ENCODE peak calls at places on chromosomes 4 and X, in six cellular contexts. S is PC-3, G is mesothelial cell of epicardium, V is right lobe of liver, R is endothelial cell, O is GM13976. B is an unnamed sample.

GRCh38 chr4:110619001-110619350 is 3.9 kb downstream of the PITX2 start:
- DNase-seq in S (no peak), G (no peak), V (no peak), R (no peak), O (no peak), B (no peak)

GRCh38 chr4:65391814-65392213 is 278.5 kb downstream of the EPHA5 start:
- DNase-seq in S (no peak), G (no peak), V (no peak), R (no peak), O (no peak), B (no peak)

GRCh38 chr4:175109933-175110332 is 191.8 kb downstream of the ADAM29 start:
- DNase-seq in S (no peak), G (no peak), V (no peak), R (no peak), O (no peak), B (no peak)

GRCh38 chr4:118898221-118898620 is 9.6 kb downstream of the SYNPO2 start:
- DNase-seq in S (no peak), G (no peak), V (no peak), R (no peak), O (no peak), B (no peak)

GRCh38 chr4:41540687-41541086 is 2.7 kb downstream of the LIMCH1 start:
- DNase-seq in S (no peak), G (no peak), V (no peak), R (no peak), O (no peak), B (no peak)

GRCh38 chr4:83180469-83180968 is 66.0 kb upstream of the PLAC8 start:
- DNase-seq in S (no peak), G (no peak), V (no peak), R (no peak), O (peak), B (no peak)

GRCh38 chr4:1249148-1249730 is 309 bp upstream of the CTBP1 start:
- DNase-seq in S (peak), G (peak), V (peak), R (peak), O (peak), B (peak)

GRCh38 chr4:55547918-55548317 is 1.2 kb upstream of the CLOCK start:
- DNase-seq in S (no peak), G (no peak), V (no peak), R (no peak), O (no peak), B (no peak)

GRCh38 chr4:92059615-92060014 is 244.2 kb upstream of the GRID2 start:
- DNase-seq in S (no peak), G (no peak), V (no peak), R (no peak), O (no peak), B (no peak)

GRCh38 chr4:113674733-113675132 is 86.8 kb downstream of the CAMK2D start:
- DNase-seq in S (no peak), G (no peak), V (no peak), R (no peak), O (no peak), B (no peak)

GRCh38 chr4:2688281-2688680 is 67.9 kb downstream of the TNIP2 start:
- DNase-seq in S (no peak), G (no peak), V (no peak), R (no peak), O (no peak), B (no peak)

GRCh38 chr4:150033109-150033508 is 45.1 kb upstream of the DCLK2 start:
- DNase-seq in S (no peak), G (no peak), V (no peak), R (no peak), O (no peak), B (no peak)

GRCh38 chr4:8333726-8334460 is 64.3 kb downstream of the HTRA3 start:
- DNase-seq in S (no peak), G (peak), V (peak), R (no peak), O (no peak), B (no peak)

GRCh38 chr4:98997176-98997575 is 1.7 kb downstream of the METAP1 start:
- DNase-seq in S (no peak), G (no peak), V (no peak), R (no peak), O (no peak), B (no peak)

GRCh38 chrX:53318766-53319353 is 37.5 kb upstream of the IQSEC2 start:
- DNase-seq in S (no peak), G (no peak), V (no peak), R (no peak), O (no peak), B (no peak)

GRCh38 chrX:39112143-39112542 is 310.9 kb downstream of the MID1IP1 start:
- DNase-seq in S (peak), G (no peak), V (no peak), R (no peak), O (no peak), B (no peak)
- TF ChIP-seq CTCF in S (no peak), G (no peak), V (no peak), R (no peak), O (no peak), B (no peak)

GRCh38 chrX:20204354-20204753 is 62.4 kb downstream of the RPS6KA3 start:
- DNase-seq in S (no peak), G (no peak), V (no peak), R (no peak), O (no peak), B (no peak)

GRCh38 chrX:20211261-20211786 is 55.4 kb downstream of the RPS6KA3 start:
- DNase-seq in S (no peak), G (no peak), V (no peak), R (no peak), O (no peak), B (no peak)

DNA sequence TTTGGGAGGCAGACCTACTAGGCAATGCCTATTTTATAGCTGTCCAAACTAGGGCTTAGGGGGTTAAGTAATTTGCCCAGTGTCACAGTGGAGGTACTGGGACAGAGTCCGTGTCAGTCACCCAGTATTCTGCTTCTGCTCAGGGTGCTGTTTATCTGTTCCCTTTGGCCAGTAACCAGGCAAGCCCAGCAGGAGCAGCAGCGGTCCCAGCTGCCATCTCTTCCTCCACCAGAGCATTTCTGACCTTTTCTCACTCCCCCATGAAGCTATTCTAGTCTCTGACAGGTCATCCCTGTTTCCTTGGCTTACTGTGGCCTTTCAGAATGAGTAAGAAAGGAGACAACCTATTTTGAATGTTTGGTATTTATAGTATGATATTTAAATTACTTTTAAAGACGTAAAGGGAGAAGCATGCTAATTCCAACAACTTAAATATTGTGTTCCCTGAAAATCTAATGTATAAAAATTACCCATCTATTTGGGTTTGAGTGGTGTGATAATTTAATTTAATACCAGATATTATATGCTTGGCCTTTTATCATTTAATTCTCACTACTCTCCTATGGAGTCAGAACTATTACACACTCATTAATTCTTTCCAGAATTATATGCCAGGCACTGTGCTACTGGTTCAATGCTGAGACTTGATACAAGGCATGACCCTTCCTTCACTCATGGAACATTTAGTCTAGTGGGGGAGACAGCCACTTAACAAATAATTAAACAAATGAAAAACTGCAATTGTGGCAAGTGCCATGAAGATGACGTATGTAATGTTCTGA is 60.6 kb downstream of the RPS6KA3 start:
- DNase-seq in S (no peak), G (no peak), V (peak), R (no peak), O (peak), B (no peak)
- TF ChIP-seq CTCF in S (no peak), G (no peak), V (no peak), R (no peak), O (no peak), B (no peak)

GRCh38 chr4:10622728-10623127 is 61.8 kb downstream of the CLNK start:
- DNase-seq in S (no peak), G (no peak), V (no peak), R (peak), O (peak), B (no peak)
- TF ChIP-seq CTCF in S (peak), G (no peak), V (peak), R (no peak), O (peak), B (no peak)

DNA sequence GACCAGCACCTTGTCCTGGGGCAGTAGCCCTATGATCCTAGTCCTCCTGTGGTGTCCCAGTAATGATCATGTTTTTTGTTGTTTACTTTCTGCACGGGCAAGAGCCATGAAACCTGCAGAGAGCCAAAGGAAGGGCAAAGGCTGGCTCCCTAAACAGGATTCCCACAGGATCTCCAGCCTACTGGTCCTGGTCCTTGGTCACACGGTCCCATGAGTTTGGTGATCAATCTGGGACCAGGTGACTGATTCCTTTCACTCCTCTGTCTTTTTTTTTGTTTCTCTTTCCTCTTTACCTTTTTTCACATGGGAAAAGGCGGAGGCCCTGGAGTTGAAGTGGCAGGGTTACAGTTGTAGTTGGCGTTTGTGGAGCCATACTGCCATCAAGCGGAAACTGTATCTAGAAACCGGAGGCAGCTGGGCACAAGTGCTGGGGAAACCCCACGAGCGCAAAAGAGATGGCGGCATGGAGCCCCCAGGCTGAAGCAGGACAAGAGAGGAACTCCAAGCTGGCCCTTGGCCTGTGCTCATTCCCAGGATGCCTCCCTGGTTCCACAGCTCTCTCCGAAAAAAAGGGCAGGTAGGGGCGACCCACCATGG is 34.6 kb downstream of the NBDY start:
- DNase-seq in S (no peak), G (no peak), V (peak), R (no peak), O (peak), B (no peak)
- TF ChIP-seq CTCF in S (no peak), G (no peak), V (peak), R (no peak), O (peak), B (no peak)

B was measured in D721Med.